ENCODE peak calls at places on chromosomes 13 and 19, in five cellular contexts. W is activated T-cell treated with anti-CD3 and anti-CD28 coated beads, Interleukin-2, amount 50 U/mL, for 1 hour; U is nucleus accumbens; N is AML-193; X is AG04449. M is an unnamed sample.

GRCh38 chr13:41241626-41242025 is 21.8 kb downstream of the MTRF1 start:
- DNase-seq in W (no peak), U (no peak), N (no peak), X (no peak), M (no peak)

GRCh38 chr13:45861352-45861751 is 9.8 kb upstream of the SIAH3 start:
- DNase-seq in W (no peak), U (no peak), N (no peak), X (peak), M (no peak)

GRCh38 chr19:46704379-46705076 is 12.4 kb downstream of the PRKD2 start:
- DNase-seq in W (peak), U (no peak), N (peak), X (no peak), M (peak)

GRCh38 chr13:90594694-90595093 is 752.8 kb upstream of the MIR17HG start:
- DNase-seq in W (no peak), U (no peak), N (no peak), X (no peak), M (no peak)

GRCh38 chr13:97212540-97213146 is 9.5 kb upstream of the MBNL2 start:
- DNase-seq in W (no peak), U (no peak), N (peak), X (no peak), M (no peak)

GRCh38 chr13:76009491-76009890 is 373.4 kb downstream of the LMO7 start:
- DNase-seq in W (no peak), U (no peak), N (no peak), X (no peak), M (no peak)

GRCh38 chr19:55640043-55640576 is 692 bp upstream of the ZNF580 start:
- DNase-seq in W (peak), U (no peak), N (no peak), X (no peak), M (no peak)

GRCh38 chr19:52200044-52200443 is 10.2 kb downstream of the PPP2R1A start:
- DNase-seq in W (no peak), U (no peak), N (no peak), X (peak), M (no peak)

GRCh38 chr19:7638802-7639465 is 2.0 kb downstream of the STXBP2 start:
- DNase-seq in W (no peak), U (no peak), N (no peak), X (no peak), M (no peak)

GRCh38 chr13:35771898-35772297 is 295.4 kb upstream of the MAB21L1 start:
- DNase-seq in W (no peak), U (no peak), N (no peak), X (peak), M (no peak)

GRCh38 chr13:25177012-25177411 is 4.9 kb upstream of the AMER2 start:
- DNase-seq in W (no peak), U (peak), N (no peak), X (no peak), M (no peak)

GRCh38 chr13:36919833-36920611 is at the start of gene SMAD9:
- DNase-seq in W (no peak), U (peak), N (peak), X (no peak), M (peak)

GRCh38 chr19:17469371-17470203 is 737 bp upstream of the SLC27A1 start:
- DNase-seq in W (peak), U (peak), N (peak), X (peak), M (peak)

GRCh38 chr19:611506-611869 is 21.8 kb downstream of the HCN2 start:
- DNase-seq in W (peak), U (no peak), N (no peak), X (peak), M (no peak)

GRCh38 chr13:41496420-41497234 is 39.3 kb downstream of the RGCC start:
- DNase-seq in W (no peak), U (no peak), N (no peak), X (peak), M (no peak)

GRCh38 chr13:102373221-102373620 is 28.6 kb downstream of the FGF14 start:
- DNase-seq in W (no peak), U (no peak), N (no peak), X (no peak), M (no peak)

GRCh38 chr13:67318398-67318797 is 88.3 kb upstream of the PCDH9 start:
- DNase-seq in W (no peak), U (no peak), N (no peak), X (no peak), M (no peak)

GRCh38 chr19:29547361-29547960 is 21.7 kb downstream of the VSTM2B start:
- DNase-seq in W (no peak), U (no peak), N (no peak), X (no peak), M (no peak)

GRCh38 chr13:33303885-33304284 is 18.3 kb upstream of the STARD13 start:
- DNase-seq in W (no peak), U (no peak), N (no peak), X (no peak), M (no peak)

GRCh38 chr13:33277946-33278345 is 7.6 kb downstream of the STARD13 start:
- DNase-seq in W (no peak), U (no peak), N (no peak), X (peak), M (no peak)

GRCh38 chr19:36054119-36054732 is at the start of gene THAP8:
- DNase-seq in W (peak), U (peak), N (peak), X (peak), M (peak)

M was measured in GM12891.